ENCODE peak calls at places on chromosome 9, in five cellular contexts. C, F, Z, K and N are unnamed samples.

GRCh38 chr9:4020038-4020746 is 279.7 kb downstream of the GLIS3 start:
- DNase-seq in F (no peak), K (peak; percentile 14), Z (no peak), C (peak; percentile 35), N (no peak)

GRCh38 chr9:92979657-92980056 is 32.3 kb downstream of the FGD3 start:
- DNase-seq in F (no peak), K (no peak), C (no peak), Z (no peak), N (no peak)

GRCh38 chr9:12538842-12539584 is 154.2 kb upstream of the TYRP1 start:
- DNase-seq in K (no peak), F (no peak), C (no peak), Z (no peak), N (no peak)

GRCh38 chr9:91894023-91894422 is 56.0 kb downstream of the ROR2 start:
- DNase-seq in Z (no peak), C (no peak), K (no peak), F (no peak), N (no peak)

GRCh38 chr9:95316794-95317118 is 753 bp downstream of the FANCC start:
- DNase-seq in Z (peak; percentile 12), K (peak; percentile 65), F (peak; percentile 59), C (peak; percentile 89), N (peak; percentile 75)

GRCh38 chr9:113631811-113632665 is 168.5 kb downstream of the RGS3 start:
- DNase-seq in Z (no peak), C (no peak), K (no peak), F (no peak), N (no peak)

GRCh38 chr9:75788006-75788634 is 102.4 kb upstream of the PCSK5 start:
- DNase-seq in K (no peak), Z (no peak), F (no peak), C (no peak), N (peak; percentile 17)

GRCh38 chr9:91024841-91025240 is 223.2 kb downstream of the SYK start:
- DNase-seq in Z (no peak), C (no peak), K (no peak), F (no peak), N (no peak)

GRCh38 chr9:111533099-111533785 is 8.3 kb downstream of the ZNF483 start:
- DNase-seq in F (no peak), K (peak; percentile 6), C (no peak), Z (no peak), N (no peak)

GRCh38 chr9:111107141-111107540 is 68.9 kb upstream of the LPAR1 start:
- DNase-seq in C (no peak), Z (no peak), K (no peak), F (no peak), N (no peak)

GRCh38 chr9:112605963-112606699 is 111.8 kb downstream of the INIP start:
- DNase-seq in Z (no peak), F (no peak), C (no peak), K (no peak), N (no peak)

GRCh38 chr9:5453673-5454072 is 3.3 kb downstream of the CD274 start:
- DNase-seq in Z (no peak), F (no peak), C (no peak), K (no peak), N (no peak)

GRCh38 chr9:91820949-91821880 is 128.8 kb downstream of the ROR2 start:
- DNase-seq in Z (no peak), K (no peak), F (no peak), C (no peak), N (no peak)

GRCh38 chr9:103266064-103266463 is 270.9 kb downstream of the CYLC2 start:
- DNase-seq in F (no peak), C (no peak), Z (no peak), K (no peak), N (no peak)

GRCh38 chr9:86485359-86485758 is 131.1 kb upstream of the TUT7 start:
- DNase-seq in K (no peak), C (no peak), Z (no peak), F (no peak), N (no peak)

GRCh38 chr9:115367780-115368179 is 249.8 kb upstream of the TNC start:
- DNase-seq in Z (no peak), F (no peak), K (peak; percentile 62), C (no peak), N (no peak)

DNA sequence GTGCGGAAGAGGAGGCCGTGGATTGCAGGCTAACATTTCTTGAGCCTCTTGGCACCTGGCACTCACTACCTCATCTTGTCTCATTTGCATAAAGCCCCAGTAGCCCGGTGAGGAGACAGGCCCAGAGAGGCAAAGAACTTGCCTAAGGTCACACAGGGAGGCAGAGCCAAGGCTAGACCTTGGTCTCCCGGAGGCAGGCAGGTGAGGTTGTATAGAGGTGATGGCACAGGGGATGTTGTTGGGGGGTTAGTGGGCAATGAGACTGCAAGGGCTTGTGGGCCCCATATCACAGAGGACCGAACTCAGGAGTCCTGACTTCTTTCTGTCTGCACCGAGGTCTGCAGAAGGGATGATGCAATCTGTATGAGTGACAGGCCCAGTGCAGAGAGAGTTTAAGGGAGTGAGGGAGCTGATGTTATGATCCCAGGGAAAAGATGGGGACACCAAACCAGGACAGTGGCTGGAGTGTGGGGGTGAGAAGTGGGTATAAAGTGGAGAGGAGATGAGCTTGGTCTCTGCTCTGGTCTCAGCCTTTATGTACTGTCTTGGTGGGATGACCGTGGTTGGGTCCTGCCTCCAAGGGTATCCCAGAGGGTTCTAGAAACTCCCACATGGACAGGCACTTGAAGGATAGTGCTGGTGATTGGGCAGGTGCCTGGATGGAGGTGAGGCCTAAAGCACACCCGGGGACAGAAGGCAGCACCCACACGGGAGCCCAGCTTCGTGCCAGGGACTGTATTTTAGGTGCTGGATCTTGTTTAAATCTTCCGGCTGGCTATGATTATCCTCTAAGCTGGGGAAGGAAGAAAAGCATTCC is 21.8 kb downstream of the GSN start:
- DNase-seq in Z (no peak), F (no peak), C (no peak), K (no peak), N (peak; percentile 19)
- H3K4me1 ChIP-seq in Z (peaks cover 63% of the 10 kb centered on the region), F (no peaks in the 10 kb centered on the region), C (peaks cover 48% of the 10 kb centered on the region), K (peaks cover 36% of the 10 kb centered on the region), N (peaks cover 75% of the 10 kb centered on the region)

GRCh38 chr9:35656841-35657326 is 935 bp downstream of the RMRP start:
- DNase-seq in C (no peak), K (no peak), F (no peak), Z (no peak), N (no peak)
- H3K27ac ChIP-seq in C (peak overlapping the region; percentile 99), K (peak overlapping the region; percentile 97), F (peak overlapping the region; percentile 91), Z (peak overlapping the region; percentile 96), N (peak overlapping the region; percentile 100)

DNA sequence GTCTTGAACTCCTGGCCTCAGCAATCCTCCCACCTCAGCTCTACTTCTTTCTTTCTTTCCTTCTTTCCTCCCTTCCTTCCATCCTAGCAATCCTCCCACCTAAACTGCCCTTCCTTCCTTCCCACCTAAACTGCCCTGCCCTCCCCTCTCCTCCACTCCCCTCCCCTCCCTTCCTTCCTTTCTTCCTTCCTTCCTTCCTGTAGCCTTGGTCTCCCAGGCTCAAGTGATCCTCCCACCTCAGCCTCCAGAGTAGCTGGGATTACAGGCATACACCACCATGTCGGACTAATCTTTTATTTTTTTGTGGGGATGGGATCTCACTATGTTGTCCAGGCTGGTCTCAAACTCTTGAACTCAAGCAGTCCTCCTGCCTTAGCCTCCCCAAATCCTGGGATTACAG is 65.8 kb downstream of the NFIB start:
- DNase-seq in K (no peak), C (no peak), Z (no peak), F (no peak), N (no peak)
- H3K4me1 ChIP-seq in K (peaks cover 16% of the 10 kb centered on the region), C (peaks cover 7% of the 10 kb centered on the region), Z (peaks cover 60% of the 10 kb centered on the region), F (no peaks in the 10 kb centered on the region), N (peaks cover 40% of the 10 kb centered on the region)

GRCh38 chr9:88396836-88397577 is 8.8 kb downstream of the SPIN1 start:
- DNase-seq in C (no peak), Z (no peak), F (no peak), K (peak; percentile 66), N (no peak)
- H3K27ac ChIP-seq in C (no peak overlapping the region), Z (no peak overlapping the region), F (no peak overlapping the region), K (no peak overlapping the region), N (no peak overlapping the region)

GRCh38 chr9:32340401-32340800 is 44.0 kb upstream of the ACO1 start:
- DNase-seq in Z (no peak), F (no peak), C (no peak), K (no peak), N (no peak)
- H3K4me1 ChIP-seq in Z (no peaks in the 10 kb centered on the region), F (peaks cover 10% of the 10 kb centered on the region), C (no peaks in the 10 kb centered on the region), K (no peaks in the 10 kb centered on the region), N (no peaks in the 10 kb centered on the region)

DNA sequence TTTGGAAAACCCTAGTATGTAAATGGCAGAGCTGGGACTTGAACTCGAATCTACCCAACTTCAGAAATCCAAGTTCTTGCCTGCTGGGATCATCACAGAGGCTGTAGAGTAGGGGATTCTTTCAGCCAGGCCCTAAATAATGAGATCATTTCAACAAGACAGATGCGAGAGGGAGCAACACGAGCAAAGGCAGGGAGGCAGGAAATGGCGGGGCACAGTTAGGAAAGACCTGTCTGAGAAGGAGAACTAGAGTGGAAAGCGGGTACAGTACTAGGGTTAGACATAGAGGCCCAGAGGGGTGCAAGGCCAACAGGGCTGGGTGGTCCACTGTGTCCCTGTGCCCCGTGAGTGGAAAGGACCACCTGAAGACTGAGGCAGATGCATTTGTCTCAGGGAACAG is 46.1 kb downstream of the MVB12B start:
- DNase-seq in F (no peak), K (no peak), C (no peak), Z (no peak), N (no peak)
- H3K27ac ChIP-seq in F (no peak overlapping the region), K (no peak overlapping the region), C (no peak overlapping the region), Z (no peak overlapping the region), N (no peak overlapping the region)

GRCh38 chr9:134348404-134349155 is 22.3 kb downstream of the RXRA start:
- DNase-seq in F (no peak), C (no peak), Z (no peak), K (no peak), N (no peak)
- H3K4me1 ChIP-seq in F (no peaks in the 10 kb centered on the region), C (peaks cover 8% of the 10 kb centered on the region), Z (peaks cover 100% of the 10 kb centered on the region), K (no peaks in the 10 kb centered on the region), N (peaks cover 100% of the 10 kb centered on the region)

GRCh38 chr9:73152953-73153352 is 1.3 kb downstream of the ANXA1 start:
- DNase-seq in C (no peak), Z (no peak), F (no peak), K (no peak), N (no peak)

GRCh38 chr9:73153793-73154227 is 2.1 kb downstream of the ANXA1 start:
- DNase-seq in F (no peak), C (no peak), K (no peak), Z (no peak), N (no peak)

GRCh38 chr9:73152445-73152844 is 780 bp downstream of the ANXA1 start:
- DNase-seq in C (peak; percentile 10), Z (no peak), K (peak; percentile 54), F (no peak), N (no peak)

GRCh38 chr9:73149371-73150067 is 2.1 kb upstream of the ANXA1 start:
- DNase-seq in F (peak; percentile 65), Z (no peak), K (peak; percentile 91), C (no peak), N (no peak)

GRCh38 chr9:73151653-73152382 is at the start of gene ANXA1:
- DNase-seq in K (peak; percentile 95), F (no peak), Z (no peak), C (no peak), N (no peak)
- H3K27ac ChIP-seq in K (peak within 1 kb of the TSS; percentile 90), F (no peak within 1 kb of the TSS), Z (peak within 1 kb of the TSS; percentile 68), C (no peak within 1 kb of the TSS), N (peak within 1 kb of the TSS; percentile 58)

DNA sequence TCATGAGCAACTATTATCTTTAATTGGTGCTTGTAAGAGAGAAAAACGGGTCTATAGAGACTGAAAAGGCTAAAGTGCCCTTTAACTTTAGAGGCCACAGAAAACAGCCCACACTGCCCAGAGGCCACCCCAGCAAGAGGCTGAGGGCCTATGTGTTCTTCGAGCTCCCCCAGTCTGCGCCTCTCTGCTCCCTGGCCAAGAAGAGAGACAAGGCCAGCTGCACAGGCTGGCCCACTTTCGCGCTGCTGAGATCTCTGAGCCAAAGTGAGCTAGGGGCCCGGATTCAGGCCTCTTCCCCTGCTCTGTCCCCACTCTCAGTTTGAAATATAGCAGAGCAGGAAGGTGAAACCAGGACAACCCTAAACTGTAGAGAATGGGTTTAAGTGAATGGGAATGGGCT is 132.0 kb upstream of the TRIM32 start:
- DNase-seq in K (no peak), Z (no peak), F (no peak), C (no peak), N (peak; percentile 19)
- H3K4me1 ChIP-seq in K (peaks cover 12% of the 10 kb centered on the region), Z (no peaks in the 10 kb centered on the region), F (no peaks in the 10 kb centered on the region), C (peaks cover 5% of the 10 kb centered on the region), N (peaks cover 13% of the 10 kb centered on the region)